ENCODE peak calls at places on chromosomes 13 and 19, in five cellular contexts. A, K, G, L and C are unnamed samples.

GRCh38 chr19:861756-862528 is 2.5 kb downstream of the CFD start:
- DNase-seq in K (no peak), A (no peak), L (peak; percentile 37), G (no peak), C (no peak)

GRCh38 chr13:71864094-71864980 is 2.7 kb downstream of the DACH1 start:
- DNase-seq in A (no peak), G (peak; percentile 54), L (no peak), K (no peak), C (peak; percentile 24)

GRCh38 chr13:54029720-54030119 is 1001.1 kb downstream of the OLFM4 start:
- DNase-seq in K (no peak), A (no peak), L (no peak), G (no peak), C (no peak)

GRCh38 chr19:29540128-29540527 is 14.3 kb downstream of the VSTM2B start:
- DNase-seq in K (no peak), G (peak; percentile 1), A (no peak), L (no peak), C (no peak)

GRCh38 chr19:16365300-16365996 is 40.8 kb downstream of the KLF2 start:
- DNase-seq in G (no peak), L (no peak), A (no peak), K (no peak), C (no peak)

GRCh38 chr19:41588497-41589209 is 12.7 kb downstream of the CEACAM21 start:
- DNase-seq in K (peak; percentile 29), G (no peak), A (no peak), L (no peak), C (no peak)

GRCh38 chr19:48552406-48553322 is 692 bp downstream of the SULT2B1 start:
- DNase-seq in A (no peak), G (no peak), K (no peak), L (no peak), C (no peak)

GRCh38 chr13:25886438-25887214 is 165.2 kb downstream of the SHISA2 start:
- DNase-seq in L (no peak), G (no peak), K (peak; percentile 44), A (no peak), C (no peak)

GRCh38 chr19:47419037-47419783 is at the start of gene MEIS3:
- DNase-seq in K (no peak), G (peak; percentile 56), A (no peak), L (no peak), C (no peak)

GRCh38 chr13:110331362-110331761 is 24.3 kb downstream of the COL4A2 start:
- DNase-seq in G (no peak), A (no peak), K (peak; percentile 69), L (no peak), C (no peak)

GRCh38 chr19:37361994-37362393 is 8.9 kb upstream of the ZNF527 start:
- DNase-seq in L (no peak), G (no peak), K (peak; percentile 67), A (no peak), C (no peak)

GRCh38 chr19:45691516-45692186 is at the start of gene SNRPD2:
- DNase-seq in L (peak; percentile 89), K (peak; percentile 95), A (peak; percentile 75), G (peak; percentile 93), C (peak; percentile 94)

GRCh38 chr19:1882089-1882785 is 3.1 kb downstream of the ABHD17A start:
- DNase-seq in K (no peak), G (no peak), A (no peak), L (peak; percentile 65), C (no peak)

GRCh38 chr13:104869501-104869900 is 1666.0 kb downstream of the EFNB2 start:
- DNase-seq in L (no peak), A (no peak), G (no peak), K (no peak), C (no peak)

GRCh38 chr19:15971217-15971616 is 22.4 kb downstream of the OR10H4 start:
- DNase-seq in K (no peak), G (no peak), L (no peak), A (no peak), C (no peak)

GRCh38 chr13:83272076-83272475 is 610.2 kb downstream of the SLITRK1 start:
- DNase-seq in L (no peak), A (no peak), K (no peak), G (no peak), C (no peak)

GRCh38 chr19:46085888-46086287 is 38.6 kb downstream of the IGFL3 start:
- DNase-seq in A (no peak), L (no peak), K (no peak), G (no peak), C (no peak)

GRCh38 chr19:1672038-1672768 is 19.8 kb upstream of the TCF3 start:
- DNase-seq in G (peak; percentile 34), A (no peak), K (peak; percentile 30), L (no peak), C (no peak)

GRCh38 chr13:89968468-89968867 is 1379.0 kb upstream of the MIR17HG start:
- DNase-seq in A (no peak), G (no peak), K (no peak), L (no peak), C (no peak)

GRCh38 chr13:74203576-74203975 is 69.4 kb upstream of the KLF12 start:
- DNase-seq in G (no peak), A (no peak), K (peak; percentile 47), L (no peak), C (no peak)

GRCh38 chr19:3046621-3047306 is 15.5 kb downstream of the TLE5 start:
- DNase-seq in K (no peak), G (peak; percentile 75), L (no peak), A (peak; percentile 72), C (no peak)